ENCODE peak calls at places on chromosomes 13 and 19, in nine cellular contexts. D is brain microvascular endothelial cell; M is heart left ventricle; J is aorta; H is HFF-Myc; B is effector memory CD4-positive, alpha-beta T cell; S is small intestine; O is thoracic aorta; U is AG10803. T is an unnamed sample.

GRCh38 chr13:102872131-102872530 is 26.3 kb downstream of the ERCC5 start:
- DNase-seq in D (no peak), M (no peak), J (no peak), H (no peak), B (no peak), S (no peak), O (no peak), U (no peak), T (peak)

GRCh38 chr19:7004313-7004931 is 16.8 kb downstream of the MBD3L2B start:
- DNase-seq in D (peak), M (no peak), J (no peak), H (no peak), B (no peak), S (peak), O (no peak), U (peak), T (peak)

GRCh38 chr13:107969551-107969950 is 245.8 kb downstream of the LIG4 start:
- DNase-seq in D (no peak), M (no peak), J (no peak), H (no peak), B (no peak), S (no peak), O (no peak), U (no peak), T (no peak)

GRCh38 chr19:28862238-28862637 is 350.7 kb downstream of the UQCRFS1 start:
- DNase-seq in D (no peak), M (no peak), J (no peak), H (no peak), B (no peak), S (no peak), O (no peak), U (no peak), T (no peak)

GRCh38 chr19:7845390-7846179 is 15.6 kb downstream of the EVI5L start:
- DNase-seq in D (no peak), M (no peak), J (peak), H (no peak), B (no peak), S (no peak), O (no peak), U (no peak), T (no peak)

GRCh38 chr13:26220575-26220974 is 1.5 kb downstream of the RNF6 start:
- DNase-seq in D (peak), M (no peak), J (no peak), H (no peak), B (no peak), S (no peak), O (no peak), U (peak), T (peak)

GRCh38 chr13:76286178-76286577 is 600.0 kb downstream of the KCTD12 start:
- DNase-seq in D (peak), M (no peak), J (peak), H (no peak), B (no peak), S (no peak), O (no peak), U (peak), T (peak)

GRCh38 chr19:51784922-51785690 is 9.9 kb upstream of the FPR3 start:
- DNase-seq in D (peak), M (peak), J (peak), H (no peak), B (no peak), S (no peak), O (peak), U (peak), T (peak)

GRCh38 chr13:113656831-113657671 is 947 bp downstream of the ATP4B start:
- DNase-seq in D (no peak), M (peak), J (peak), H (no peak), B (no peak), S (peak), O (no peak), U (no peak), T (no peak)

GRCh38 chr13:71801781-71802180 is 65.2 kb downstream of the DACH1 start:
- DNase-seq in D (no peak), M (no peak), J (no peak), H (no peak), B (no peak), S (no peak), O (no peak), U (no peak), T (no peak)

GRCh38 chr19:16367269-16367683 is 42.6 kb downstream of the KLF2 start:
- DNase-seq in D (no peak), M (no peak), J (peak), H (no peak), B (peak), S (peak), O (no peak), U (no peak), T (no peak)

GRCh38 chr13:113943821-113944565 is 29.9 kb downstream of the C13orf46 start:
- DNase-seq in D (no peak), M (no peak), J (peak), H (no peak), B (no peak), S (no peak), O (peak), U (no peak), T (no peak)

GRCh38 chr19:33683881-33684549 is 62.3 kb downstream of the CHST8 start:
- DNase-seq in D (peak), M (no peak), J (peak), H (peak), B (no peak), S (no peak), O (no peak), U (peak), T (peak)

DNA sequence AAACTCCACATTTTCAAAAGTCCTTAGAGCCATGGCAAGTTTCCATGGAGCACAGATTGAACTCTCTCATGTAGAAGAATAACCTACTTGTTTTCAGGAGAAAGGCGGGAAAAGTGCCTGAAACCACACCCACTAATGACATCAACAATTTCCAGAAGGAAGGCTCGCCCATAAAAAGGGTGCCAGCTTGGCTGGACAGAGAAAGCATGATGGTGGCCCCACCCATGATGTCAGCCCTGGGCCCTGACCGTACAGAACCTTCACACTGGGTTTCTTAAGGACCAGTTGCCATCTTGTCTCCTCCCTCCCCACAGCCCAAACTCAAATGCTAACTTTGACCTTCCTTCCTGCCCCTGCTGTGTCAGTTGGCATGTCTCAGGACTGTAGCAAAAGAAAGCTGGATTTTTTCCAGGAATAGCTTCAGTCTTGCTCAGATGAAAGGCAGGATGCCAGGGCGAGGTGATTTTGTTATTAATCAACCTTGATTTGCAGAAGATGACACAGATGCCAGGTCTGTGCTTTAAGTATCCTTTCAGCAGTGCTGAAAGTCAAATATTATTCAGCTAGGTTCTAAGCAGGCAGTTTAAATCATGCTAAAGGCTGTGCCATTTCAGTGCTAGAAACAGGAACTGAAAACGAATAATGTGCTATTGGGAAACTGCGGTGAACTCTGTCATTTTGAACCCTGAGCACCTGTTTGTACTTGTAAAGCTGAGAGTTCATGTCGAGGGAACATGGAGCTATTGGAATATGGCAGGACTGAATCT is 89.5 kb upstream of the RFC3 start:
- DNase-seq in D (no peak), M (peak), J (no peak), H (no peak), B (no peak), S (peak), O (no peak), U (peak), T (no peak)
- H3K4me3 ChIP-seq in D (no peak), M (no peak), J (no peak), H (no peak), B (no peak), S (no peak), O (no peak), U (no peak), T (no peak)

DNA sequence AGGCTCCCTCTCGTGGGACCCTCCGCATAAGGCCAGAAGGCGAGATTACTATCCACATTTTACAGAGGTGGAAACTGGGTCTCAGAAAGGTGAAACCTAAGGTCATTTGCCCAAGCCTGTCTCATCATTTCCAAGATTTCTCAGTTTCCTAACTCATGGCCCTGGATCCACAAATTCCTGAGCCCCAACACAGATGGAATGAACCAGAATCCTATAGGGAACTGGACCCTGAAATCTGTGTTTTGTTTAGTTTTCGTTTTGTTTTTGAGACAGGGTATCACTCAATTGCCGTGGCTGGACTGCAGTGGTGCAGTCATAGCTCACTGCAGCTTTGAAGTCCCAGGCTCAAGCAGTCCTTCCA is 563 bp upstream of the GNG7 start:
- DNase-seq in D (no peak), M (no peak), J (no peak), H (no peak), B (no peak), S (no peak), O (no peak), U (no peak), T (no peak)
- H3K4me3 ChIP-seq in D (no peak), M (no peak), J (no peak), H (no peak), B (no peak), S (no peak), O (peak), U (peak), T (peak)

DNA sequence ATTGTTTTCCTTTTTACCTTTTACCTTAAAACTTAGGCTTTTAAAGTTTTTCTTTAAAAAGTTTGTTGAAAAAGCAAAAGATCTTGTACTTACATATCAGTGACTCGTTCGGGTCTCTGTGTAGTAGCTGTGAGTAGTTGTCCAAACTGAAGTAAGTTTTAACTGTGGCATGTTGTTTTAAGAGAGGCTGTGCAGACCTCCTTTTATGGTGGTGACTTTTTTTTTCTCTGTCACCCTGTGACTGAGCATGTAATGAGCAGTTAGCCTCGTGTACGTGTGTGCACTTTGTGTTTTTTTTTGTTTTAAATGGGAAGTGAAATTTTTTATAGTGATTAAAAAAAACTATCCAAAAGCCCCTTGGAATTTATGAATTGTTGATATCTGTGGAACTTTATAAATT is at the start of gene GPR183:
- DNase-seq in D (peak), M (no peak), J (no peak), H (no peak), B (no peak), S (peak), O (no peak), U (no peak), T (peak)
- H3K4me3 ChIP-seq in D (no peak), M (no peak), J (no peak), H (no peak), B (peak), S (no peak), O (peak), U (no peak), T (peak)

DNA sequence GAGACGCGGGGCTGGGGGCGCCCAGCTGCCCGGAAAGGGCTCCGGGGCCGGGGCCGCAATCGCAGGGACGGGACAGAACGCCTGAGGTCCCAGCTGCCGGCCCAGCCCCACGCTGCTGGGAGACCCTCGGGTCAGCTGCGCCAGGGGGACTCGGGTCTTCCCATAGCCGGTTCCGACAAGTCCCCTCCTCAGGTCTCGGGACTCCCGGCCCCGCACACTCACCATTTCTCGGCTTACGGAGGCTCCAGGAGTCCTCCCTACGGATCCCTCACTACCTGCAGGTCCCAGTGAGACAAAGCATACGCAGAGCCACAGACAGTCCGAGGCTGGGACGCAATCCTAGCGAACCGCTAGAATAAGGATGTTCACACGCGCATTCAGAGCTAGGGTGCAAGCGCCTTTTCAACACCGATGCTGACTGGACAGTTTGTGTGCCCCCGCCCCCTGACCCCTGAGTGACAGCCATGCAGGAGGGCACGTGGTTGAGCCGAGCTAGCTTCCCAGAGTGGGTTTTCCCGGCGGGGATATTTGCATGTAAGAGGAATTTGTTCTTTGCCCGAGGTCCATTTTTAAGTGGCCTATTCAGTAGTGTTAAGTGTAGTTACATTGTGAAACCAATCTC is 13.6 kb downstream of the ZNF490 start:
- DNase-seq in D (no peak), M (no peak), J (no peak), H (no peak), B (no peak), S (no peak), O (no peak), U (no peak), T (no peak)
- H3K4me3 ChIP-seq in D (peak), M (no peak), J (no peak), H (no peak), B (no peak), S (no peak), O (no peak), U (no peak), T (no peak)